ENCODE peak calls at places on chromosome 20, in six cellular contexts. J, O, B, H, N and Y are unnamed samples.

GRCh38 chr20:63121246-63121645 is 94.7 kb downstream of the YTHDF1 start:
- DNase-seq in J (no peak), B (no peak), O (no peak), N (no peak), H (no peak), Y (no peak)

GRCh38 chr20:4507288-4507719 is 214.4 kb upstream of the PRND start:
- DNase-seq in H (no peak), O (no peak), B (no peak), J (no peak), N (no peak), Y (peak)

GRCh38 chr20:50284811-50285375 is 94.3 kb downstream of the CEBPB start:
- DNase-seq in H (no peak), J (no peak), N (no peak), O (no peak), B (no peak), Y (peak)

GRCh38 chr20:63692436-63693078 is 3.9 kb upstream of the TNFRSF6B start:
- DNase-seq in B (no peak), N (no peak), O (no peak), J (no peak), H (no peak), Y (no peak)

GRCh38 chr20:35598899-35599775 is 16.5 kb upstream of the SPAG4 start:
- DNase-seq in O (no peak), J (no peak), N (no peak), H (no peak), B (no peak), Y (no peak)

GRCh38 chr20:1810926-1811620 is 84.1 kb upstream of the SIRPA start:
- DNase-seq in J (peak), O (no peak), N (no peak), B (no peak), H (no peak), Y (peak)

GRCh38 chr20:57437672-57438330 is 46.6 kb downstream of the RBM38 start:
- DNase-seq in N (no peak), H (no peak), B (no peak), J (no peak), O (no peak), Y (no peak)

GRCh38 chr20:37911838-37912273 is 8.9 kb downstream of the VSTM2L start:
- DNase-seq in N (no peak), B (no peak), H (no peak), J (peak), O (no peak), Y (peak)

GRCh38 chr20:17833036-17833674 is 133.4 kb downstream of the BANF2 start:
- DNase-seq in O (no peak), J (no peak), H (no peak), N (no peak), B (no peak), Y (peak)

GRCh38 chr20:33811763-33812672 is 870 bp downstream of the CHMP4B start:
- DNase-seq in J (no peak), O (peak), N (peak), B (no peak), H (no peak), Y (peak)

GRCh38 chr20:25022680-25023079 is 30.1 kb upstream of the APMAP start:
- DNase-seq in N (no peak), H (no peak), B (no peak), O (no peak), J (no peak), Y (no peak)

GRCh38 chr20:58137236-58137635 is 91.2 kb downstream of the ANKRD60 start:
- DNase-seq in O (no peak), H (no peak), J (no peak), N (no peak), B (no peak), Y (no peak)

GRCh38 chr20:54794874-54795273 is 319.5 kb downstream of the DOK5 start:
- DNase-seq in O (no peak), J (no peak), B (no peak), H (no peak), N (no peak), Y (no peak)

GRCh38 chr20:43752561-43753301 is 25.9 kb upstream of the GTSF1L start:
- DNase-seq in J (no peak), N (peak), H (no peak), O (peak), B (no peak), Y (peak)